ENCODE peak calls at places on chromosomes 1 and 21, in four cellular contexts. H is adipocyte, W is body of pancreas, Q is A549. G is an unnamed sample. For H3K9me3, the result is how much of the 10 kb centered on the place peaks cover.

GRCh38 chr1:39065542-39065941 is 39.4 kb downstream of the NDUFS5 start:
- DNase-seq in H (no peak), W (no peak), Q (no peak), G (no peak)

GRCh38 chr21:38937286-38937790 is 131.6 kb downstream of the ETS2 start:
- DNase-seq in H (no peak), W (no peak), Q (no peak), G (peak)

GRCh38 chr1:241485145-241485544 is 34.4 kb downstream of the FH start:
- DNase-seq in H (no peak), W (no peak), Q (no peak), G (no peak)

GRCh38 chr1:180930687-180931086 is 18.0 kb downstream of the KIAA1614 start:
- DNase-seq in H (no peak), W (no peak), Q (no peak), G (no peak)

GRCh38 chr1:210330279-210330866 is 1.7 kb downstream of the HHAT start:
- DNase-seq in H (peak), W (no peak), Q (no peak), G (peak)

GRCh38 chr1:234507626-234508387 is 28.8 kb upstream of the TARBP1 start:
- DNase-seq in H (no peak), W (no peak), Q (no peak), G (no peak)

GRCh38 chr1:8711161-8711560 is 106.3 kb downstream of the RERE start:
- DNase-seq in H (no peak), W (no peak), Q (peak), G (no peak)

GRCh38 chr1:222914861-222915632 is 100.2 kb downstream of the DISP1 start:
- DNase-seq in H (peak), W (no peak), Q (peak), G (no peak)

GRCh38 chr1:224565186-224565585 is 50.9 kb upstream of the CNIH3 start:
- DNase-seq in H (peak), W (no peak), Q (peak), G (peak)

GRCh38 chr1:76266762-76267161 is 192.2 kb downstream of the ST6GALNAC3 start:
- DNase-seq in H (no peak), W (no peak), Q (no peak), G (no peak)

DNA sequence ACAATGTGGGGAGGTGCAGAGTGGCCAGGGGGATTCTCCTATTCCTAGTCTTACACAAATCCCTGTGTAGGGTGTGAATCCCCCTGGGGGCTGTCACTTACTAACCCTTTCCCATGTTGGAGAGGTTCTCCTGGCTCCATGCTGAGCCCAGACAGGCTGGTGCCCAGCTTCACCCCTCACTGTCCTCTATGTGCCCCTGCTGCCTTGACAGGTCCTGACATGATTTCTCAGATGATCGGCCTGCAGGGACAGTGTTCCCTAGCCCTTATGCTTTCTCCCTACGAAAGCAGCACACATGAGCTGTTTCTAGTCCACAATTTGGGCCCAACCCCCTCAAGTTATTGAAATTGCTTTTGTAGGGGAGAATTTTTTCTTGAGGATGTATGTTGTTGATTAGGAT is 68.9 kb upstream of the FAM78B start:
- DNase-seq in H (no peak), W (no peak), Q (no peak), G (peak)
- H3K4me3 ChIP-seq in H (no peak), W (no peak), Q (no peak), G (no peak)

GRCh38 chr1:3736131-3736561 is 16.1 kb upstream of the CCDC27 start:
- DNase-seq in H (no peak), W (no peak), Q (no peak), G (no peak)
- H3K9me3 ChIP-seq in H (under half), W (under half), Q (under half), G (under half)

GRCh38 chr1:22572778-22573177 is 9.5 kb downstream of the EPHA8 start:
- DNase-seq in H (no peak), W (no peak), Q (no peak), G (no peak)

GRCh38 chr1:22575532-22576147 is 12.4 kb downstream of the EPHA8 start:
- DNase-seq in H (no peak), W (no peak), Q (no peak), G (no peak)

GRCh38 chr1:22570140-22570909 is 7.0 kb downstream of the EPHA8 start:
- DNase-seq in H (no peak), W (no peak), Q (no peak), G (no peak)

GRCh38 chr1:22576148-22576544 is 12.9 kb downstream of the EPHA8 start:
- DNase-seq in H (no peak), W (no peak), Q (no peak), G (no peak)

GRCh38 chr1:22573237-22573636 is 9.9 kb downstream of the EPHA8 start:
- DNase-seq in H (no peak), W (no peak), Q (no peak), G (no peak)
- H3K4me3 ChIP-seq in H (no peak), W (no peak), Q (no peak), G (no peak)

DNA sequence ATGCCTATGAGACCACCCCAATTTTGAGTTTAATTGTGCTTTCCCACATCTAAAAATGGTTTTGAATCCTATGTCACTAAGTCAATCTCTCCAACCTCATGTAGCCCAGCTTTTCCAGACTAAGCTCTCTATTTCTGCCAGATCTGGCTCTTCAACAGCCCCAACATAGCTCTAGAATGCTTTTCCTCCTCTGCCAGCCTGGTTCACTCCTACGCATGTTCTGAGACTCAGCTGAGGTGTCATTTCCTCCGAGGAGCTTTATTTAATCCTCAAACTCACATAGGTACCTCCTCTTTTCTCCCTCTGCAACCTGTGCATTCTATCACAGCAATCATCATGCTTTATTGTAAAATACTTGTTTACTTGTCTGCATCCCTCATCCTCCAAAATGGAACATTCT is 517.8 kb upstream of the BEND5 start:
- DNase-seq in H (no peak), W (no peak), Q (no peak), G (no peak)
- H3K9me3 ChIP-seq in H (under half), W (under half), Q (under half), G (under half)

G was measured in mammary epithelial cell.